ENCODE peak calls at places on chromosomes 7 and 10, in six cellular contexts. One of them, this sample, is unnamed.
A peak's percentile ranks its signal among the peaks of the same experiment; 100 is the strongest.

GRCh38 chr7:1127001-1127400 is 33.0 kb downstream of the ZFAND2A start:
- DNase-seq in psoas muscle: no peak
- DNase-seq in upper lobe of right lung: peak; percentile 37
- DNase-seq in thyroid gland: no peak
- DNase-seq in cardiac fibroblast: no peak
- DNase-seq in SJSA1: no peak
- DNase-seq in this sample: peak; percentile 32

GRCh38 chr10:97869091-97870042 is 19.7 kb downstream of the GOLGA7B start:
- DNase-seq in psoas muscle: peak; percentile 81
- DNase-seq in upper lobe of right lung: peak; percentile 91
- DNase-seq in thyroid gland: peak; percentile 93
- DNase-seq in cardiac fibroblast: peak; percentile 84
- DNase-seq in SJSA1: peak; percentile 67
- DNase-seq in this sample: peak; percentile 90

GRCh38 chr7:98562336-98563182 is 54.5 kb upstream of the NPTX2 start:
- DNase-seq in psoas muscle: no peak
- DNase-seq in upper lobe of right lung: no peak
- DNase-seq in thyroid gland: no peak
- DNase-seq in cardiac fibroblast: no peak
- DNase-seq in SJSA1: peak; percentile 60
- DNase-seq in this sample: no peak

GRCh38 chr7:98872328-98872924 is 2.6 kb upstream of the TMEM130 start:
- DNase-seq in psoas muscle: no peak
- DNase-seq in upper lobe of right lung: peak; percentile 18
- DNase-seq in thyroid gland: no peak
- DNase-seq in cardiac fibroblast: peak; percentile 36
- DNase-seq in SJSA1: peak; percentile 33
- DNase-seq in this sample: no peak

GRCh38 chr7:80699656-80700318 is 61.3 kb downstream of the CD36 start:
- DNase-seq in psoas muscle: no peak
- DNase-seq in upper lobe of right lung: no peak
- DNase-seq in thyroid gland: no peak
- DNase-seq in cardiac fibroblast: peak; percentile 45
- DNase-seq in SJSA1: peak; percentile 72
- DNase-seq in this sample: no peak

GRCh38 chr7:137395425-137395824 is 51.9 kb upstream of the PTN start:
- DNase-seq in psoas muscle: no peak
- DNase-seq in upper lobe of right lung: no peak
- DNase-seq in thyroid gland: no peak
- DNase-seq in cardiac fibroblast: no peak
- DNase-seq in SJSA1: no peak
- DNase-seq in this sample: peak; percentile 38

GRCh38 chr7:25643285-25643684 is 415.0 kb upstream of the NPVF start:
- DNase-seq in psoas muscle: no peak
- DNase-seq in upper lobe of right lung: no peak
- DNase-seq in thyroid gland: no peak
- DNase-seq in cardiac fibroblast: no peak
- DNase-seq in SJSA1: no peak
- DNase-seq in this sample: no peak

GRCh38 chr10:103653581-103654020 is 160.1 kb downstream of the NEURL1 start:
- DNase-seq in psoas muscle: no peak
- DNase-seq in upper lobe of right lung: no peak
- DNase-seq in thyroid gland: no peak
- DNase-seq in cardiac fibroblast: no peak
- DNase-seq in SJSA1: no peak
- DNase-seq in this sample: no peak

GRCh38 chr10:71085689-71086438 is 126.5 kb upstream of the UNC5B start:
- DNase-seq in psoas muscle: no peak
- DNase-seq in upper lobe of right lung: peak; percentile 33
- DNase-seq in thyroid gland: no peak
- DNase-seq in cardiac fibroblast: no peak
- DNase-seq in SJSA1: no peak
- DNase-seq in this sample: peak; percentile 37

GRCh38 chr7:30920021-30920583 is 8.4 kb downstream of the AQP1 start:
- DNase-seq in psoas muscle: no peak
- DNase-seq in upper lobe of right lung: peak; percentile 59
- DNase-seq in thyroid gland: peak; percentile 2
- DNase-seq in cardiac fibroblast: peak; percentile 38
- DNase-seq in SJSA1: no peak
- DNase-seq in this sample: peak; percentile 30

GRCh38 chr7:63521-64021 is 128.8 kb upstream of the FAM20C start:
- DNase-seq in psoas muscle: no peak
- DNase-seq in upper lobe of right lung: peak; percentile 59
- DNase-seq in thyroid gland: no peak
- DNase-seq in cardiac fibroblast: no peak
- DNase-seq in SJSA1: no peak
- DNase-seq in this sample: peak; percentile 65

DNA sequence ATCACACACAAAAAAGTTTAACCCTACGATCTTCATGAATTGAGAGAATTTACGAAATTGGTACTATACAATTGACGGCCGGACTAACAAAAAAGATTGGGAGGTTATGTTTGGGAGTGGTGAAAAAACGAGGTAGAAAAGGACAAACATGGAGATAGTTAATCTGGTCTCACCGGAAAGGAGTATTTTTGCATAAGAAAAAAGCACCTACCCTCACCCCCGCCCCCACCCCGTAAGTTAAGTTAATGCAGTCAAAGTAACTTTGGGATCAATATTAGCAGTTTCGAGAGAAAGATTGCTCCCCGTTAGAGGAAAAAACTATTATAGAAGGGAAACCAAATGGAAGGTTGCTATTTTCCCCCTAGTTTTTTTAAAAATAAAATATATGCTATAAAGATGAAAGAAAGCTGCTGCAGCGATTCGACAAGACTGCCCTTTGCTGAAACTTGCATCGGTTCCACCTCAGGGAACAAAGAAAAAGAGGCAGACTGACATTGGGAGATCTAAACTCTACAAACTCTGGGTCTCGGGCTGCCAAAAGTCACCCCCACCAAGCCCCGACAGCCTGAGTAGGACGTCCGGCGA is 3.5 kb downstream of the SP8 start:
- DNase-seq in psoas muscle: no peak
- DNase-seq in upper lobe of right lung: no peak
- DNase-seq in thyroid gland: no peak
- DNase-seq in cardiac fibroblast: no peak
- DNase-seq in SJSA1: no peak
- DNase-seq in this sample: no peak
- H3K4me3 ChIP-seq in psoas muscle: no peak overlapping the region
- H3K4me3 ChIP-seq in upper lobe of right lung: no peak overlapping the region
- H3K4me3 ChIP-seq in thyroid gland: no peak overlapping the region
- H3K4me3 ChIP-seq in cardiac fibroblast: no peak overlapping the region
- H3K4me3 ChIP-seq in SJSA1: no peak overlapping the region
- H3K4me3 ChIP-seq in this sample: no peak overlapping the region

GRCh38 chr7:45582136-45582742 is 8.1 kb downstream of the ADCY1 start:
- DNase-seq in psoas muscle: no peak
- DNase-seq in upper lobe of right lung: no peak
- DNase-seq in thyroid gland: no peak
- DNase-seq in cardiac fibroblast: no peak
- DNase-seq in SJSA1: no peak
- DNase-seq in this sample: peak; percentile 27
- H3K4me3 ChIP-seq in psoas muscle: no peak overlapping the region
- H3K4me3 ChIP-seq in upper lobe of right lung: no peak overlapping the region
- H3K4me3 ChIP-seq in thyroid gland: no peak overlapping the region
- H3K4me3 ChIP-seq in cardiac fibroblast: no peak overlapping the region
- H3K4me3 ChIP-seq in SJSA1: no peak overlapping the region
- H3K4me3 ChIP-seq in this sample: no peak overlapping the region

GRCh38 chr10:86782691-86783418 is 26.4 kb downstream of the BMPR1A start:
- DNase-seq in psoas muscle: no peak
- DNase-seq in upper lobe of right lung: no peak
- DNase-seq in thyroid gland: no peak
- DNase-seq in cardiac fibroblast: no peak
- DNase-seq in SJSA1: no peak
- DNase-seq in this sample: no peak
- H3K4me3 ChIP-seq in psoas muscle: peak overlapping the region; percentile 17
- H3K4me3 ChIP-seq in upper lobe of right lung: no peak overlapping the region
- H3K4me3 ChIP-seq in thyroid gland: no peak overlapping the region
- H3K4me3 ChIP-seq in cardiac fibroblast: no peak overlapping the region
- H3K4me3 ChIP-seq in SJSA1: no peak overlapping the region
- H3K4me3 ChIP-seq in this sample: no peak overlapping the region

DNA sequence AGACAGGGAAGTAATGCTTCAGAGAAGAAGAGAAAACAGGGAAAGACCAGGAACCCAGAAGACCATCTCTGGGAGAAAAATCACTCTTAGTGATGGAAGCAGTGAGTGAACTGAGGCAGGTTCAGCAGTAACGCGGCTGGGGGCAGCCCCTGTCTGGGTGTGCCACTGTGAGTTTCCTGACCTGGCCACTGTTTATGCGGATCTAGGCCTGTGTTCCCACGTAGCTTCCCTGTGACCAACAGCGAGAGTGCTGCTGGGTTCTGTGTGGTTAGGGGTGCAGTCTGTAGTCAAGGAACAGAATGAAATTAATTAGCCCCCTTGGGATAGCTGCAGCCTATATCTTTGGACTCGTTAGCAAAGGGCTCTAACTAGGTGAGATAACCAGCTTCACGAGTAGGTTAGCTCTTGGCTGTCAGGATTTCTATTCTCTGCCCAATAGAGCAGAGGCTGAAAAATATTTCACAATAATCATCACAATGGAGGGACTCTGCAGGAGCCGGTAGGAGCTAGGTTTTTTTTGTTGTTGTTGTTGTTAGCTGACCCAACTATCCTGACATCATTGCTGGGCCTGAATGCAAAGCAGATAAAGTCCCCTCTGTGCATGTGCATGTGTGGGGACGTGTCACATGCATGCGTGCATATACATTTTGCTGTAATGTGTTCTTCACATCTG is 164.8 kb downstream of the TMEM178B start:
- DNase-seq in psoas muscle: no peak
- DNase-seq in upper lobe of right lung: no peak
- DNase-seq in thyroid gland: no peak
- DNase-seq in cardiac fibroblast: no peak
- DNase-seq in SJSA1: no peak
- DNase-seq in this sample: no peak
- H3K4me3 ChIP-seq in psoas muscle: no peak overlapping the region
- H3K4me3 ChIP-seq in upper lobe of right lung: no peak overlapping the region
- H3K4me3 ChIP-seq in thyroid gland: no peak overlapping the region
- H3K4me3 ChIP-seq in cardiac fibroblast: no peak overlapping the region
- H3K4me3 ChIP-seq in SJSA1: no peak overlapping the region
- H3K4me3 ChIP-seq in this sample: no peak overlapping the region

GRCh38 chr10:8331896-8332729 is 277.6 kb downstream of the GATA3 start:
- DNase-seq in psoas muscle: peak; percentile 25
- DNase-seq in upper lobe of right lung: peak; percentile 70
- DNase-seq in thyroid gland: peak; percentile 55
- DNase-seq in cardiac fibroblast: peak; percentile 68
- DNase-seq in SJSA1: peak; percentile 54
- DNase-seq in this sample: peak; percentile 86
- H3K4me3 ChIP-seq in psoas muscle: peak overlapping the region; percentile 49
- H3K4me3 ChIP-seq in upper lobe of right lung: peak overlapping the region; percentile 14
- H3K4me3 ChIP-seq in thyroid gland: no peak overlapping the region
- H3K4me3 ChIP-seq in cardiac fibroblast: peak overlapping the region; percentile 45
- H3K4me3 ChIP-seq in SJSA1: peak overlapping the region; percentile 24
- H3K4me3 ChIP-seq in this sample: peak overlapping the region; percentile 44

GRCh38 chr7:55555160-55555559 is 17.1 kb downstream of the VOPP1 start:
- DNase-seq in psoas muscle: no peak
- DNase-seq in upper lobe of right lung: no peak
- DNase-seq in thyroid gland: no peak
- DNase-seq in cardiac fibroblast: no peak
- DNase-seq in SJSA1: no peak
- DNase-seq in this sample: no peak

GRCh38 chr7:55552320-55553086 is 19.8 kb downstream of the VOPP1 start:
- DNase-seq in psoas muscle: peak; percentile 33
- DNase-seq in upper lobe of right lung: no peak
- DNase-seq in thyroid gland: peak; percentile 58
- DNase-seq in cardiac fibroblast: peak; percentile 83
- DNase-seq in SJSA1: no peak
- DNase-seq in this sample: peak; percentile 80

GRCh38 chr7:55556031-55556430 is 16.3 kb downstream of the VOPP1 start:
- DNase-seq in psoas muscle: no peak
- DNase-seq in upper lobe of right lung: no peak
- DNase-seq in thyroid gland: no peak
- DNase-seq in cardiac fibroblast: no peak
- DNase-seq in SJSA1: no peak
- DNase-seq in this sample: peak; percentile 42

GRCh38 chr7:55553087-55553345 is 19.3 kb downstream of the VOPP1 start:
- DNase-seq in psoas muscle: no peak
- DNase-seq in upper lobe of right lung: no peak
- DNase-seq in thyroid gland: no peak
- DNase-seq in cardiac fibroblast: no peak
- DNase-seq in SJSA1: no peak
- DNase-seq in this sample: no peak

GRCh38 chr7:55554055-55554454 is 18.2 kb downstream of the VOPP1 start:
- DNase-seq in psoas muscle: no peak
- DNase-seq in upper lobe of right lung: no peak
- DNase-seq in thyroid gland: no peak
- DNase-seq in cardiac fibroblast: no peak
- DNase-seq in SJSA1: no peak
- DNase-seq in this sample: no peak
- H3K4me3 ChIP-seq in psoas muscle: no peak overlapping the region
- H3K4me3 ChIP-seq in upper lobe of right lung: no peak overlapping the region
- H3K4me3 ChIP-seq in thyroid gland: no peak overlapping the region
- H3K4me3 ChIP-seq in cardiac fibroblast: no peak overlapping the region
- H3K4me3 ChIP-seq in SJSA1: no peak overlapping the region
- H3K4me3 ChIP-seq in this sample: no peak overlapping the region

GRCh38 chr7:34343667-34344066 is 314.4 kb upstream of the NPSR1 start:
- DNase-seq in psoas muscle: no peak
- DNase-seq in upper lobe of right lung: no peak
- DNase-seq in thyroid gland: no peak
- DNase-seq in cardiac fibroblast: no peak
- DNase-seq in SJSA1: no peak
- DNase-seq in this sample: no peak
- H3K4me3 ChIP-seq in psoas muscle: no peak overlapping the region
- H3K4me3 ChIP-seq in upper lobe of right lung: no peak overlapping the region
- H3K4me3 ChIP-seq in thyroid gland: no peak overlapping the region
- H3K4me3 ChIP-seq in cardiac fibroblast: no peak overlapping the region
- H3K4me3 ChIP-seq in SJSA1: no peak overlapping the region
- H3K4me3 ChIP-seq in this sample: no peak overlapping the region

DNA sequence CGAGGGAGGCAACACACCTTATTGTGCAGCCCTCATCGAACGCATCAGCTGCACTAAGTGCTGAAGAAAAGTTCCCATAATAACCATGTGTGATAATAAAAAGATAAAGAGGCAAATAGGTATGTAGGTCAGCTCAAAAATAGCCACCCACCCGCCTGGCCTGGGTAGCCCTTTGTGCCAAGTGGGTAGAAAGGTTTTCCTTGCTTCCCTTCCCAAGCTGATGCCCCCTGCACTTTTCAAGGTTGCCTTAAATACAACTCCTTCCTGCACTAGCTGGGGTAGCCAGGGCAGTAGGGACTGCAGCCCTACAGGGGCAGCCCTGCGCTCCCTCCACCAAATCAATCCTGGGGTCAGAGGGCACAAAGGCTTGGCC is 13.5 kb upstream of the DDIT4 start:
- DNase-seq in psoas muscle: no peak
- DNase-seq in upper lobe of right lung: no peak
- DNase-seq in thyroid gland: peak; percentile 17
- DNase-seq in cardiac fibroblast: no peak
- DNase-seq in SJSA1: no peak
- DNase-seq in this sample: no peak
- H3K4me3 ChIP-seq in psoas muscle: peak overlapping the region; percentile 65
- H3K4me3 ChIP-seq in upper lobe of right lung: peak overlapping the region; percentile 59
- H3K4me3 ChIP-seq in thyroid gland: no peak overlapping the region
- H3K4me3 ChIP-seq in cardiac fibroblast: no peak overlapping the region
- H3K4me3 ChIP-seq in SJSA1: no peak overlapping the region
- H3K4me3 ChIP-seq in this sample: no peak overlapping the region

DNA sequence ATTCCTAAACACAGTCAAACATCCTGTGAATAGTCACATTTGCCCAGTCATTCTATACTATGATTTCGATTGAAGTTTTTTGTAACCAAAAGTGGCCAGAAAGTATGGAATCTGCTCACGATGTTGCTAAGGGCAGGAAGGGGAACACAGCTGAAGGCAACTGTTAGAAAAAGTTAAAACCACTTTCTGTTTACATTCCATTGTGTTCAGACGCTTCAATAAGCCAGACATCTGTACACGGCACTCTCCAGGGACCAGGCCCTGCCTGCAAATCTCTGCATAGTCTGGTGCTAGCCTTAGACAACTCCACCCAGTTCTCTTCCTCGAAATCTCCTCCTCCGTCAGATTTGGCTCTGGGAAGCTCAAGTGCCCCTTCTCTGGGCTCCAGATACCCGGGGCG is 17.0 kb upstream of the TMEM120A start:
- DNase-seq in psoas muscle: peak; percentile 53
- DNase-seq in upper lobe of right lung: no peak
- DNase-seq in thyroid gland: no peak
- DNase-seq in cardiac fibroblast: peak; percentile 89
- DNase-seq in SJSA1: peak; percentile 79
- DNase-seq in this sample: no peak
- H3K4me3 ChIP-seq in psoas muscle: peak overlapping the region; percentile 30
- H3K4me3 ChIP-seq in upper lobe of right lung: no peak overlapping the region
- H3K4me3 ChIP-seq in thyroid gland: no peak overlapping the region
- H3K4me3 ChIP-seq in cardiac fibroblast: no peak overlapping the region
- H3K4me3 ChIP-seq in SJSA1: no peak overlapping the region
- H3K4me3 ChIP-seq in this sample: no peak overlapping the region